ENCODE peak calls at places on chromosomes 6 and 20, in ten cellular contexts. U is hippocampal formation, F is D341Med, E is GM04504, I is T-helper 17 cell, T is H4, K is 8988T, C is spleen, D is activated B cell treated with CpG ODN at 0.5 μM for 24 hours, R is brain microvascular endothelial cell. H is an unnamed sample.

GRCh38 chr6:2940010-2940850 is 31.1 kb downstream of the SERPINB6 start:
- DNase-seq in F (no peak), I (peak), C (peak), T (no peak), K (no peak), D (peak), R (no peak), U (no peak), E (no peak), H (no peak)

GRCh38 chr6:89079611-89080213 is 839 bp upstream of the PNRC1 start:
- DNase-seq in T (peak), E (no peak), K (no peak), R (peak), U (peak), D (no peak), F (peak), C (peak), I (peak), H (peak)

GRCh38 chr6:14930366-14930989 is 315.4 kb upstream of the JARID2 start:
- DNase-seq in F (no peak), T (no peak), U (no peak), K (no peak), R (no peak), D (no peak), C (no peak), I (no peak), E (no peak), H (no peak)

GRCh38 chr6:165602291-165602690 is 60.8 kb downstream of the PDE10A start:
- DNase-seq in R (no peak), I (no peak), U (no peak), F (no peak), D (no peak), T (no peak), K (no peak), C (no peak), E (no peak), H (no peak)

GRCh38 chr6:31510007-31510406 is 12.1 kb downstream of the MICB start:
- DNase-seq in I (no peak), K (no peak), R (no peak), E (no peak), C (no peak), T (peak), D (no peak), F (no peak), U (no peak), H (no peak)

GRCh38 chr20:45592574-45593189 is 13.6 kb upstream of the WFDC8 start:
- DNase-seq in K (no peak), T (peak), R (peak), I (no peak), U (no peak), C (no peak), E (peak), F (peak), D (no peak), H (peak)

GRCh38 chr6:107560657-107561056 is 70.7 kb downstream of the SOBP start:
- DNase-seq in E (no peak), U (no peak), I (no peak), T (no peak), F (no peak), C (no peak), R (peak), K (no peak), D (no peak), H (no peak)

GRCh38 chr6:140062042-140063041 is 687.9 kb upstream of the CITED2 start:
- DNase-seq in F (no peak), T (peak), I (no peak), U (no peak), D (no peak), C (no peak), K (no peak), E (peak), R (peak), H (no peak)

GRCh38 chr20:819680-820327 is 13.7 kb upstream of the FAM110A start:
- DNase-seq in D (no peak), C (no peak), R (no peak), E (no peak), U (no peak), T (no peak), I (no peak), K (no peak), F (no peak), H (no peak)

GRCh38 chr20:41213150-41213820 is 75.9 kb downstream of the PLCG1 start:
- DNase-seq in R (peak), K (no peak), D (no peak), F (no peak), T (no peak), E (no peak), C (no peak), I (no peak), U (peak), H (no peak)

GRCh38 chr6:1335367-1336037 is 23.6 kb downstream of the FOXQ1 start:
- DNase-seq in C (no peak), T (peak), R (no peak), D (no peak), F (peak), I (no peak), U (no peak), K (no peak), E (peak), H (no peak)

GRCh38 chr20:49343246-49343645 is 65.4 kb upstream of the ZNFX1 start:
- DNase-seq in I (no peak), E (no peak), K (no peak), D (no peak), C (no peak), R (no peak), F (no peak), T (no peak), U (no peak), H (no peak)

GRCh38 chr6:138078491-138078890 is 28.7 kb downstream of the PERP start:
- DNase-seq in D (no peak), F (no peak), I (no peak), R (no peak), C (no peak), E (no peak), T (no peak), K (no peak), U (no peak), H (no peak)

GRCh38 chr20:46559685-46560440 is 9.4 kb upstream of the OCSTAMP start:
- DNase-seq in U (peak), R (no peak), T (no peak), K (no peak), F (no peak), D (no peak), E (no peak), C (no peak), I (no peak), H (no peak)